ENCODE peak calls at places on chromosome 19, in nine cellular contexts. B, R, D, Q, N, G, U, O and T are unnamed samples.
A peak's percentile ranks its signal among the peaks of the same experiment; 100 is the strongest.

GRCh38 chr19:6800991-6801396 is 28.5 kb downstream of the VAV1 start:
- DNase-seq in B (no peak), R (no peak), D (no peak), Q (no peak), N (no peak), G (peak; percentile 84), U (no peak), O (no peak), T (no peak)

GRCh38 chr19:45781282-45782161 is 768 bp downstream of the DMPK start:
- DNase-seq in B (no peak), R (no peak), D (peak; percentile 94), Q (no peak), N (no peak), G (no peak), U (peak; percentile 95), O (peak; percentile 66), T (no peak)

GRCh38 chr19:48480476-48481190 is 11.5 kb downstream of the CYTH2 start:
- DNase-seq in B (no peak), R (no peak), D (peak; percentile 71), Q (no peak), N (peak; percentile 77), G (no peak), U (no peak), O (peak; percentile 84), T (no peak)

GRCh38 chr19:43468354-43469159 is 3.1 kb upstream of the LYPD3 start:
- DNase-seq in B (no peak), R (no peak), D (no peak), Q (no peak), N (no peak), G (no peak), U (no peak), O (no peak), T (no peak)

GRCh38 chr19:13162749-13163608 is 12.8 kb downstream of the IER2 start:
- DNase-seq in B (peak; percentile 95), R (peak; percentile 99), D (peak; percentile 97), Q (peak; percentile 90), N (peak; percentile 92), G (peak; percentile 96), U (peak; percentile 97), O (peak; percentile 99), T (peak; percentile 99)

GRCh38 chr19:52237771-52238400 is 31.5 kb upstream of the ZNF766 start:
- DNase-seq in B (no peak), R (peak; percentile 77), D (peak; percentile 64), Q (peak; percentile 44), N (peak; percentile 63), G (peak; percentile 41), U (peak; percentile 55), O (peak; percentile 69), T (peak; percentile 48)

GRCh38 chr19:5128932-5129389 is 160.0 kb downstream of the KDM4B start:
- DNase-seq in B (no peak), R (no peak), D (peak; percentile 67), Q (no peak), N (no peak), G (no peak), U (peak; percentile 69), O (peak; percentile 88), T (no peak)

GRCh38 chr19:33868821-33869412 is 72.2 kb downstream of the KCTD15 start:
- DNase-seq in B (no peak), R (peak; percentile 66), D (no peak), Q (peak; percentile 73), N (peak; percentile 71), G (no peak), U (no peak), O (peak; percentile 83), T (no peak)

GRCh38 chr19:24140099-24140498 is 53.1 kb downstream of the ZNF254 start:
- DNase-seq in B (no peak), R (no peak), D (no peak), Q (no peak), N (no peak), G (peak; percentile 95), U (no peak), O (no peak), T (no peak)

GRCh38 chr19:45766293-45766918 is 2.6 kb downstream of the SIX5 start:
- DNase-seq in B (no peak), R (no peak), D (no peak), Q (peak; percentile 12), N (no peak), G (no peak), U (no peak), O (peak; percentile 62), T (no peak)

GRCh38 chr19:3464797-3465235 is 15.5 kb downstream of the SMIM24 start:
- DNase-seq in B (no peak), R (no peak), D (no peak), Q (no peak), N (no peak), G (no peak), U (peak; percentile 52), O (peak; percentile 60), T (no peak)

GRCh38 chr19:51696606-51697005 is 3.5 kb downstream of the SPACA6 start:
- DNase-seq in B (no peak), R (no peak), D (no peak), Q (no peak), N (no peak), G (no peak), U (no peak), O (no peak), T (no peak)

GRCh38 chr19:34308381-34309367 is 54.3 kb downstream of the GARRE1 start:
- DNase-seq in B (no peak), R (no peak), D (no peak), Q (no peak), N (no peak), G (peak; percentile 29), U (no peak), O (no peak), T (no peak)

GRCh38 chr19:7986321-7987083 is 18.9 kb downstream of the ELAVL1 start:
- DNase-seq in B (no peak), R (no peak), D (no peak), Q (no peak), N (no peak), G (peak; percentile 70), U (peak; percentile 58), O (peak; percentile 4), T (no peak)

GRCh38 chr19:54418930-54419800 is 3.9 kb downstream of the TTYH1 start:
- DNase-seq in B (no peak), R (no peak), D (no peak), Q (no peak), N (no peak), G (no peak), U (no peak), O (peak; percentile 24), T (no peak)

GRCh38 chr19:7677664-7678311 is 898 bp downstream of the MCEMP1 start:
- DNase-seq in B (no peak), R (no peak), D (no peak), Q (no peak), N (no peak), G (no peak), U (no peak), O (no peak), T (no peak)

GRCh38 chr19:17095141-17095919 is 19.8 kb downstream of the MYO9B start:
- DNase-seq in B (peak; percentile 77), R (peak; percentile 96), D (peak; percentile 78), Q (no peak), N (no peak), G (peak; percentile 37), U (peak; percentile 74), O (peak; percentile 86), T (no peak)
- H3K27ac ChIP-seq in B (peak overlapping the region; percentile 97), R (peak overlapping the region; percentile 93), D (peak overlapping the region; percentile 58), Q (no peak overlapping the region), N (no peak overlapping the region), G (no peak overlapping the region), U (peak overlapping the region; percentile 48), O (peak overlapping the region; percentile 80), T (no peak overlapping the region)

GRCh38 chr19:14442904-14443631 is 10.0 kb downstream of the PKN1 start:
- DNase-seq in B (no peak), R (no peak), D (no peak), Q (no peak), N (peak; percentile 53), G (no peak), U (no peak), O (no peak), T (no peak)

GRCh38 chr19:14441041-14441938 is 8.2 kb downstream of the PKN1 start:
- DNase-seq in B (no peak), R (no peak), D (no peak), Q (peak; percentile 57), N (no peak), G (no peak), U (no peak), O (peak; percentile 56), T (no peak)

GRCh38 chr19:14439014-14439413 is 5.9 kb downstream of the PKN1 start:
- DNase-seq in B (no peak), R (no peak), D (no peak), Q (no peak), N (no peak), G (no peak), U (no peak), O (no peak), T (no peak)

GRCh38 chr19:14437578-14438140 is 4.6 kb downstream of the PKN1 start:
- DNase-seq in B (no peak), R (no peak), D (no peak), Q (no peak), N (no peak), G (no peak), U (no peak), O (no peak), T (no peak)

DNA sequence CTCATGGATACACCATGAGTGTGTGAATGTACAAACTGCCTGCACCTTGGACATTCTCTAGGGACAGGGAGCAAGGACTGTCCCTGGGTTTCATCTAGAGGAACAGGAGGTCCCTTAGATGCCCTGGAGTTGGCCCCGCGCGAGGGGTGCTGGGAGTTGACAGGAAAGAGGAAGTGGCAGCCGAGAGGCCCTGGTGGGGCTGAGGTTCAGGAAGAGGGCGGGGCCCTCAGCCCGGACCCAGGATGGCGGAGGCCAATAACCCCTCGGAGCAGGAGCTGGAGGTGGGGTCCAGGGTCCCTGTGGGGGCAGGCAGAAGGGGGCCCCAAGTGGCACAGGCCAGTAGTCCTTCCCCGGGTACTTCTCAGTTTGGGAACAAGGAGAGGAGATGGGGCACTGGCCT is 6.9 kb downstream of the PKN1 start:
- DNase-seq in B (no peak), R (peak; percentile 85), D (peak; percentile 83), Q (no peak), N (peak; percentile 51), G (no peak), U (peak; percentile 42), O (peak; percentile 91), T (no peak)
- H3K27me3 ChIP-seq in B (no peaks in the 10 kb centered on the region), R (no peaks in the 10 kb centered on the region), D (no peaks in the 10 kb centered on the region), Q (no peaks in the 10 kb centered on the region), N (no peaks in the 10 kb centered on the region), G (no peaks in the 10 kb centered on the region), U (no peaks in the 10 kb centered on the region), O (no peaks in the 10 kb centered on the region), T (no peaks in the 10 kb centered on the region)

DNA sequence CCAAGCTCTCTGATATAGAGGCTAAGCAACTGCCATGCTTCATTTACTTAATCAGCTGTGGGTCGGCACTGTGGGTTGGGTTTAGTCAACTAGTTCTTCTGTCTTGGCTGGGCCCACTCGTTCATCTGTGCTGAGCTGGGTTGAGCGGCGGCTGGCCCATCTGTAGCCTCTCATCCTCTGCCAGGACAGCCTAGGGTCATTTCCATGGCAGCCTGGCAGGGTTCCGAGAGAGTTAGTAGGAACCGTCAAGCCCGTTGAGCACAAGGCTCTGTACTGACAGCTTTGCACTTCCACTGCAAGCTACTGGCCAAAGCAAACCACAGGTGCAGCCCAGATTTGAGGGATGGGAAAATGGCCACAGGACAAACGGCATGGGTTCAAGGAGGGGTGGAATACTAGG is 6.6 kb upstream of the ZNF835 start:
- DNase-seq in B (no peak), R (no peak), D (no peak), Q (no peak), N (no peak), G (no peak), U (no peak), O (no peak), T (no peak)
- H3K4me3 ChIP-seq in B (no peak overlapping the region), R (no peak overlapping the region), D (no peak overlapping the region), Q (no peak overlapping the region), N (no peak overlapping the region), G (no peak overlapping the region), U (no peak overlapping the region), O (no peak overlapping the region), T (no peak overlapping the region)

GRCh38 chr19:55455576-55456235 is 5.7 kb downstream of the ISOC2 start:
- DNase-seq in B (no peak), R (no peak), D (no peak), Q (no peak), N (no peak), G (no peak), U (no peak), O (peak; percentile 50), T (no peak)
- H3K27ac ChIP-seq in B (no peak overlapping the region), R (no peak overlapping the region), D (no peak overlapping the region), Q (no peak overlapping the region), N (no peak overlapping the region), G (no peak overlapping the region), U (no peak overlapping the region), O (no peak overlapping the region), T (no peak overlapping the region)